ENCODE peak calls at places on chromosomes 16 and 17, in four cellular contexts. One of them, this sample, is unnamed.

GRCh38 chr17:13735861-13736260 is 134.1 kb upstream of the HS3ST3A1 start:
- DNase-seq in GM12878: no peak
- DNase-seq in GM12891: no peak
- DNase-seq in K562: no peak
- DNase-seq in this sample: no peak

GRCh38 chr17:63436523-63437110 is 9.5 kb downstream of the CYB561 start:
- DNase-seq in GM12878: no peak
- DNase-seq in GM12891: no peak
- DNase-seq in K562: peak
- DNase-seq in this sample: no peak

GRCh38 chr17:34177642-34178041 is 77.4 kb upstream of the CCL2 start:
- DNase-seq in GM12891: no peak
- DNase-seq in K562: no peak
- DNase-seq in GM12878: no peak
- DNase-seq in this sample: no peak

GRCh38 chr17:67970783-67971182 is 25.5 kb downstream of the C17orf58 start:
- DNase-seq in K562: no peak
- DNase-seq in GM12891: no peak
- DNase-seq in GM12878: no peak
- DNase-seq in this sample: no peak

GRCh38 chr16:56849690-56850680 is 15.0 kb upstream of the SLC12A3 start:
- DNase-seq in K562: no peak
- DNase-seq in GM12878: no peak
- DNase-seq in GM12891: no peak
- DNase-seq in this sample: no peak

GRCh38 chr16:2535644-2536021 is 2.2 kb upstream of the PDPK1 start:
- DNase-seq in GM12878: no peak
- DNase-seq in GM12891: no peak
- DNase-seq in K562: no peak
- DNase-seq in this sample: no peak

GRCh38 chr17:40063915-40064531 is 1.3 kb downstream of the THRA start:
- DNase-seq in GM12878: no peak
- DNase-seq in GM12891: no peak
- DNase-seq in K562: no peak
- DNase-seq in this sample: peak

GRCh38 chr17:65698381-65699061 is 137.1 kb upstream of the AXIN2 start:
- DNase-seq in GM12891: no peak
- DNase-seq in K562: no peak
- DNase-seq in GM12878: no peak
- DNase-seq in this sample: no peak

GRCh38 chr16:2331932-2332267 is 8.6 kb downstream of the ABCA3 start:
- DNase-seq in GM12878: no peak
- DNase-seq in K562: no peak
- DNase-seq in GM12891: no peak
- DNase-seq in this sample: no peak

GRCh38 chr16:1069154-1069553 is 3.4 kb upstream of the SSTR5 start:
- DNase-seq in GM12891: no peak
- DNase-seq in GM12878: no peak
- DNase-seq in K562: peak
- DNase-seq in this sample: no peak

GRCh38 chr16:75402174-75402820 is 31.0 kb downstream of the CFDP1 start:
- DNase-seq in GM12891: no peak
- DNase-seq in K562: no peak
- DNase-seq in GM12878: no peak
- DNase-seq in this sample: no peak

GRCh38 chr17:27362503-27362902 is 68.6 kb downstream of the WSB1 start:
- DNase-seq in K562: no peak
- DNase-seq in GM12891: no peak
- DNase-seq in GM12878: no peak
- DNase-seq in this sample: no peak

GRCh38 chr17:41307647-41308046 is 1.5 kb downstream of the KRTAP16-1 start:
- DNase-seq in GM12891: no peak
- DNase-seq in GM12878: no peak
- DNase-seq in K562: no peak
- DNase-seq in this sample: peak

GRCh38 chr17:43211480-43212402 is at the start of gene TMEM106A:
- DNase-seq in K562: no peak
- DNase-seq in GM12878: peak
- DNase-seq in GM12891: peak
- DNase-seq in this sample: no peak

DNA sequence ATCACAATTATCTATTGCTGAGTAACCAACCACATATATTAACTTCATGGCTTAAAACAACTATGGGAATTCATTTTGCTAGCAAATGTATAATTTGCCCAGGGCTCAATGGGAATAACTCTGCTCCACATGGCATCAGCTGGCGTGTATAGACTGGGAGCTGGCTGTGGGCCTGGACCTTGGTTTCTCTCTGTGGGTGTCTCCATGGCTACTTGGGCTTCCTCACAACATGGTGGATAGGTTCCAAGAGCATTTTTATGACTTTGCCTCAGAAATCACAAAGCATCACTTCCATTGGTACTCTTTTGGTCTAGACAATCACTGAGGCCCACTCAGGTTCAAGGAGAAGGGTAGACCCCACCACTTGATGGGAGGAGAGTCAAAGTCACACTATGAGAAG is 144.8 kb downstream of the SOCS1 start:
- DNase-seq in GM12878: no peak
- DNase-seq in GM12891: no peak
- DNase-seq in K562: no peak
- DNase-seq in this sample: no peak
- TF ChIP-seq SPI1 in GM12878: no peak
- TF ChIP-seq SPI1 in GM12891: no peak
- TF ChIP-seq SPI1 in K562: no peak
- TF ChIP-seq SPI1 in this sample: no peak

GRCh38 chr16:87851601-87852000 is 17.7 kb downstream of the SLC7A5 start:
- DNase-seq in GM12878: no peak
- DNase-seq in GM12891: no peak
- DNase-seq in K562: no peak
- DNase-seq in this sample: no peak
- TF ChIP-seq SPI1 in GM12878: no peak
- TF ChIP-seq SPI1 in GM12891: no peak
- TF ChIP-seq SPI1 in K562: no peak
- TF ChIP-seq SPI1 in this sample: no peak

DNA sequence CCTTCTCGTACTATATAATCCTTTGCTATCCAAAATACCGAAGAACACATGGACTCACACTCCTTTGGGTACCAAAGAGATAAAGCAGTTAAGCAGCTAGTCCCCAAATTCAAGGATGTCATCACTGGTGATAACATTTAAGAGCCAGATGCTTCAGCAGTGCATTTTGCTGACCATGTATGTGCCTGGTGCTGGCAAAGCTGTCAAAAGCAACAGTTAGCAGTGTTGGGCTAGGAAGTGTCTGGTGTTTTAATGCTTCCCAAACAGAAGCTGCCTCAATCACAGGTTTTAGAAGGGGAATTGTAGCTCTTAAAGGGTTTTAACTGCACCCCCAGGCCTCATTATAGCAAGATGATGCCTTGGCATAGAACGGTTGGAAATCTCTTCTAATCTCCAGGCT is 4.7 kb downstream of the FAM117A start:
- DNase-seq in GM12891: no peak
- DNase-seq in GM12878: no peak
- DNase-seq in K562: no peak
- DNase-seq in this sample: no peak
- TF ChIP-seq SPI1 in GM12891: no peak
- TF ChIP-seq SPI1 in GM12878: no peak
- TF ChIP-seq SPI1 in K562: no peak
- TF ChIP-seq SPI1 in this sample: no peak

GRCh38 chr16:29664133-29664912 is 1.3 kb downstream of the SPN start:
- DNase-seq in GM12878: no peak
- DNase-seq in K562: peak
- DNase-seq in GM12891: no peak
- DNase-seq in this sample: peak

GRCh38 chr16:29662729-29663019 is 373 bp upstream of the SPN start:
- DNase-seq in GM12878: peak
- DNase-seq in GM12891: no peak
- DNase-seq in K562: no peak
- DNase-seq in this sample: peak

GRCh38 chr16:29663829-29664132 is 734 bp downstream of the SPN start:
- DNase-seq in GM12891: no peak
- DNase-seq in K562: no peak
- DNase-seq in GM12878: no peak
- DNase-seq in this sample: no peak

GRCh38 chr16:29662000-29662728 is 883 bp upstream of the SPN start:
- DNase-seq in GM12878: peak
- DNase-seq in K562: no peak
- DNase-seq in GM12891: no peak
- DNase-seq in this sample: no peak

GRCh38 chr16:29663020-29663828 is at the start of gene SPN:
- DNase-seq in GM12878: no peak
- DNase-seq in GM12891: no peak
- DNase-seq in K562: peak
- DNase-seq in this sample: peak
- TF ChIP-seq SPI1 in GM12878: no peak
- TF ChIP-seq SPI1 in GM12891: no peak
- TF ChIP-seq SPI1 in K562: peak
- TF ChIP-seq SPI1 in this sample: peak

GRCh38 chr16:12688972-12689850 is 114.5 kb downstream of the CPPED1 start:
- DNase-seq in GM12891: no peak
- DNase-seq in GM12878: no peak
- DNase-seq in K562: no peak
- DNase-seq in this sample: no peak

GRCh38 chr16:12690024-12690423 is 113.7 kb downstream of the CPPED1 start:
- DNase-seq in K562: no peak
- DNase-seq in GM12891: no peak
- DNase-seq in GM12878: no peak
- DNase-seq in this sample: no peak

GRCh38 chr16:12682441-12682840 is 121.2 kb downstream of the CPPED1 start:
- DNase-seq in GM12891: no peak
- DNase-seq in K562: peak
- DNase-seq in GM12878: no peak
- DNase-seq in this sample: no peak

GRCh38 chr16:12681653-12682052 is 122.0 kb downstream of the CPPED1 start:
- DNase-seq in K562: no peak
- DNase-seq in GM12878: no peak
- DNase-seq in GM12891: no peak
- DNase-seq in this sample: no peak

GRCh38 chr16:12685806-12686205 is 117.9 kb downstream of the CPPED1 start:
- DNase-seq in GM12891: no peak
- DNase-seq in K562: peak
- DNase-seq in GM12878: no peak
- DNase-seq in this sample: peak
- TF ChIP-seq SPI1 in GM12891: no peak
- TF ChIP-seq SPI1 in K562: no peak
- TF ChIP-seq SPI1 in GM12878: no peak
- TF ChIP-seq SPI1 in this sample: no peak

DNA sequence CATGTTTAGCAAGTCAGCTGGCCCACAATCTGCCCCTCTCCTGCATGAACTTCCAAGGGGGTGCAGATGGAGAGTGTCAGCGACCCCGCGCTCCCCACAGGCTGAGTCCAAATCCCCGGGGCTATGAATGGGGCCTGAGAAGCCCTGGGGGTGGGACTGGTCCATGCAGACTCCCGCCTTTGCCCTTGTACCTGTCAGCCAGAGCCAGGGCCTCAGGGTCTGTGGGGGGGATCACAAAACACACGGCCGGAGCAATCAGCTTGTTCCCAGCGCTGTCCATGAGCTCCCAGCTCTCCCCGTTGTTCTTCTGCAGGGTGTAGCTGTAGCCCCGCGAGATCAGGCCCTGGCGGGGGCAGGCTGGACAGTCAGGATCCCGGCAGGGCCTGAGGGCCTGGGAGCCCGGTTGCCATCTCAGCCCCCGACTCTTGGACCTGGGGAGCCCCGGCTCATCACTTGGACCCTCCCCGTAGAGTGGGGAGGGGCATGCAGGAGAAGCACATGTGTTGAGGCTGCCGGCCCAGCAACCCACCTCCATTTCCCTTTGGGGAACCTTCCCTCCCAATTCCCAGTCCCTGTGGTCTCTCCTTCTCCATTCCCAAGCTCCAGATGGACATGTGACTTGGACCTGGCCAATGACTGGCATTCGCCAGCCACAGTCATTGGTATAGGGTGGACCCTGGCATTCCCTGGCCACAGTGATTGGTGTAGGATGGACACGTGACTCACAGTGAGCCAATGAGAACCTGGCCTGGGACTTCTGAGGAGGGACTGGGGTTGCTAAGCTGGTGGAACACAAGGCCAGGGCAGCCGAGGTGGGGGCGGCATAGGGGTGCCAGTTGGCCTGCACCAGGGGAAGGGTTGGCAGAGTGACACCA is 42.4 kb downstream of the PPL start:
- DNase-seq in K562: peak
- DNase-seq in GM12878: no peak
- DNase-seq in GM12891: no peak
- DNase-seq in this sample: no peak
- TF ChIP-seq SPI1 in K562: no peak
- TF ChIP-seq SPI1 in GM12878: no peak
- TF ChIP-seq SPI1 in GM12891: no peak
- TF ChIP-seq SPI1 in this sample: no peak

DNA sequence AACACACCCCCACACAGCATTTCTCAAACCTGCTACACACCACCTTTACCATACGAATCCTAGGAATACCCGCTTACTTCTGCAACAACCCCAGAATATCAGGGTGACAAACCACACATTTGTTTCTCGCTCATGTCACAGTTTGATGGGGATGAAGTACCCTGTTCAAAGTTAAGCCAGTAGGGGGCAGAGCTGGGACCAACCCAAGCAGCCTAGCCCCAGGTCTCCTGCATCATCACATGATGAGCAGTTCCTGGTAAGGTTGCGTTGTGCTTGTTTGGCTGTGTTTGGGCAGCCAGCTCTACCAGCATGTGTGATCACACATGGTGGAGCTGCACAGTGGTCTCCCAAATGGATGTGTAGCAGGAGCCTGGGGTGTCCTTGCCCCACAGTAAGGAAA is 103.6 kb upstream of the C16orf82 start:
- DNase-seq in GM12891: peak
- DNase-seq in GM12878: no peak
- DNase-seq in K562: peak
- DNase-seq in this sample: no peak
- TF ChIP-seq SPI1 in GM12891: no peak
- TF ChIP-seq SPI1 in GM12878: no peak
- TF ChIP-seq SPI1 in K562: no peak
- TF ChIP-seq SPI1 in this sample: no peak

GRCh38 chr16:65375651-65376050 is 253.8 kb upstream of the CDH11 start:
- DNase-seq in GM12891: no peak
- DNase-seq in GM12878: no peak
- DNase-seq in K562: no peak
- DNase-seq in this sample: no peak

GRCh38 chr16:65373095-65373494 is 251.2 kb upstream of the CDH11 start:
- DNase-seq in GM12878: no peak
- DNase-seq in K562: no peak
- DNase-seq in GM12891: no peak
- DNase-seq in this sample: peak

GRCh38 chr16:65377131-65377649 is 255.3 kb upstream of the CDH11 start:
- DNase-seq in GM12878: no peak
- DNase-seq in K562: no peak
- DNase-seq in GM12891: no peak
- DNase-seq in this sample: no peak

GRCh38 chr16:65376601-65377000 is 254.7 kb upstream of the CDH11 start:
- DNase-seq in GM12878: no peak
- DNase-seq in K562: no peak
- DNase-seq in GM12891: no peak
- DNase-seq in this sample: no peak

GRCh38 chr16:65372171-65372570 is 250.3 kb upstream of the CDH11 start:
- DNase-seq in K562: no peak
- DNase-seq in GM12878: no peak
- DNase-seq in GM12891: no peak
- DNase-seq in this sample: peak
- TF ChIP-seq SPI1 in K562: no peak
- TF ChIP-seq SPI1 in GM12878: no peak
- TF ChIP-seq SPI1 in GM12891: no peak
- TF ChIP-seq SPI1 in this sample: peak